ENCODE peak calls at places on chromosomes 5 and 9, in ten cellular contexts. One of them, this sample, is unnamed.
A peak's percentile ranks its signal among the peaks of the same experiment; 100 is the strongest.

GRCh38 chr5:1776831-1777230 is 22.8 kb downstream of the MRPL36 start:
- DNase-seq in lung: no peak
- DNase-seq in head of caudate nucleus: no peak
- DNase-seq in DMS153: no peak
- DNase-seq in AG08396: no peak
- DNase-seq in midbrain: no peak
- DNase-seq in SJSA1: no peak
- DNase-seq in GM10248: no peak
- DNase-seq in mucosa of descending colon: no peak
- DNase-seq in stimulated activated CD4-positive, alpha-beta T cell treated with anti-CD3 and anti-CD28 coated beads, TNF-alpha, amount 100 ng/mL, for 1 hour: no peak
- DNase-seq in this sample: no peak

GRCh38 chr9:83906144-83906543 is 15.1 kb downstream of the KIF27 start:
- DNase-seq in lung: no peak
- DNase-seq in head of caudate nucleus: no peak
- DNase-seq in DMS153: no peak
- DNase-seq in AG08396: no peak
- DNase-seq in midbrain: no peak
- DNase-seq in SJSA1: no peak
- DNase-seq in GM10248: no peak
- DNase-seq in mucosa of descending colon: no peak
- DNase-seq in stimulated activated CD4-positive, alpha-beta T cell treated with anti-CD3 and anti-CD28 coated beads, TNF-alpha, amount 100 ng/mL, for 1 hour: no peak
- DNase-seq in this sample: no peak

GRCh38 chr9:5953743-5954707 is 61.4 kb downstream of the RANBP6 start:
- DNase-seq in lung: no peak
- DNase-seq in head of caudate nucleus: no peak
- DNase-seq in DMS153: no peak
- DNase-seq in AG08396: no peak
- DNase-seq in midbrain: no peak
- DNase-seq in SJSA1: no peak
- DNase-seq in GM10248: no peak
- DNase-seq in mucosa of descending colon: no peak
- DNase-seq in stimulated activated CD4-positive, alpha-beta T cell treated with anti-CD3 and anti-CD28 coated beads, TNF-alpha, amount 100 ng/mL, for 1 hour: no peak
- DNase-seq in this sample: no peak

GRCh38 chr5:172534229-172535169 is 80.2 kb upstream of the SH3PXD2B start:
- DNase-seq in lung: peak; percentile 19
- DNase-seq in head of caudate nucleus: no peak
- DNase-seq in DMS153: no peak
- DNase-seq in AG08396: no peak
- DNase-seq in midbrain: no peak
- DNase-seq in SJSA1: no peak
- DNase-seq in GM10248: no peak
- DNase-seq in mucosa of descending colon: peak; percentile 62
- DNase-seq in stimulated activated CD4-positive, alpha-beta T cell treated with anti-CD3 and anti-CD28 coated beads, TNF-alpha, amount 100 ng/mL, for 1 hour: no peak
- DNase-seq in this sample: no peak

GRCh38 chr5:159444441-159445082 is 114.3 kb upstream of the IL12B start:
- DNase-seq in lung: no peak
- DNase-seq in head of caudate nucleus: no peak
- DNase-seq in DMS153: no peak
- DNase-seq in AG08396: peak; percentile 36
- DNase-seq in midbrain: peak; percentile 8
- DNase-seq in SJSA1: peak; percentile 79
- DNase-seq in GM10248: peak; percentile 50
- DNase-seq in mucosa of descending colon: no peak
- DNase-seq in stimulated activated CD4-positive, alpha-beta T cell treated with anti-CD3 and anti-CD28 coated beads, TNF-alpha, amount 100 ng/mL, for 1 hour: no peak
- DNase-seq in this sample: no peak

GRCh38 chr5:6467591-6467990 is 18.9 kb downstream of the UBE2QL1 start:
- DNase-seq in lung: no peak
- DNase-seq in head of caudate nucleus: no peak
- DNase-seq in DMS153: no peak
- DNase-seq in AG08396: no peak
- DNase-seq in midbrain: no peak
- DNase-seq in SJSA1: no peak
- DNase-seq in GM10248: no peak
- DNase-seq in mucosa of descending colon: no peak
- DNase-seq in stimulated activated CD4-positive, alpha-beta T cell treated with anti-CD3 and anti-CD28 coated beads, TNF-alpha, amount 100 ng/mL, for 1 hour: no peak
- DNase-seq in this sample: no peak

GRCh38 chr5:83076742-83077661 is at the start of the genes TMEM167A and XRCC4:
- DNase-seq in lung: peak; percentile 98
- DNase-seq in head of caudate nucleus: peak; percentile 96
- DNase-seq in DMS153: peak; percentile 93
- DNase-seq in AG08396: peak; percentile 94
- DNase-seq in midbrain: peak; percentile 99
- DNase-seq in SJSA1: peak; percentile 94
- DNase-seq in GM10248: peak; percentile 93
- DNase-seq in mucosa of descending colon: peak; percentile 95
- DNase-seq in stimulated activated CD4-positive, alpha-beta T cell treated with anti-CD3 and anti-CD28 coated beads, TNF-alpha, amount 100 ng/mL, for 1 hour: peak; percentile 79
- DNase-seq in this sample: peak; percentile 95

GRCh38 chr5:169740435-169740834 is 103.4 kb downstream of the DOCK2 start:
- DNase-seq in lung: no peak
- DNase-seq in head of caudate nucleus: no peak
- DNase-seq in DMS153: no peak
- DNase-seq in AG08396: no peak
- DNase-seq in midbrain: no peak
- DNase-seq in SJSA1: no peak
- DNase-seq in GM10248: no peak
- DNase-seq in mucosa of descending colon: no peak
- DNase-seq in stimulated activated CD4-positive, alpha-beta T cell treated with anti-CD3 and anti-CD28 coated beads, TNF-alpha, amount 100 ng/mL, for 1 hour: no peak
- DNase-seq in this sample: no peak

GRCh38 chr5:171907731-171908343 is 98.6 kb downstream of the FBXW11 start:
- DNase-seq in lung: peak; percentile 36
- DNase-seq in head of caudate nucleus: no peak
- DNase-seq in DMS153: peak; percentile 2
- DNase-seq in AG08396: peak; percentile 46
- DNase-seq in midbrain: peak; percentile 64
- DNase-seq in SJSA1: peak; percentile 70
- DNase-seq in GM10248: peak; percentile 25
- DNase-seq in mucosa of descending colon: no peak
- DNase-seq in stimulated activated CD4-positive, alpha-beta T cell treated with anti-CD3 and anti-CD28 coated beads, TNF-alpha, amount 100 ng/mL, for 1 hour: no peak
- DNase-seq in this sample: no peak

GRCh38 chr5:125372694-125373621 is 626.5 kb upstream of the ZNF608 start:
- DNase-seq in lung: no peak
- DNase-seq in head of caudate nucleus: no peak
- DNase-seq in DMS153: peak; percentile 61
- DNase-seq in AG08396: peak; percentile 57
- DNase-seq in midbrain: peak; percentile 68
- DNase-seq in SJSA1: peak; percentile 68
- DNase-seq in GM10248: no peak
- DNase-seq in mucosa of descending colon: no peak
- DNase-seq in stimulated activated CD4-positive, alpha-beta T cell treated with anti-CD3 and anti-CD28 coated beads, TNF-alpha, amount 100 ng/mL, for 1 hour: no peak
- DNase-seq in this sample: no peak

GRCh38 chr5:170747851-170748250 is 35.7 kb upstream of the GABRP start:
- DNase-seq in lung: no peak
- DNase-seq in head of caudate nucleus: no peak
- DNase-seq in DMS153: no peak
- DNase-seq in AG08396: no peak
- DNase-seq in midbrain: no peak
- DNase-seq in SJSA1: no peak
- DNase-seq in GM10248: peak; percentile 12
- DNase-seq in mucosa of descending colon: no peak
- DNase-seq in stimulated activated CD4-positive, alpha-beta T cell treated with anti-CD3 and anti-CD28 coated beads, TNF-alpha, amount 100 ng/mL, for 1 hour: no peak
- DNase-seq in this sample: no peak

GRCh38 chr9:114958021-114958846 is 27.8 kb upstream of the TNFSF8 start:
- DNase-seq in lung: peak; percentile 48
- DNase-seq in head of caudate nucleus: no peak
- DNase-seq in DMS153: no peak
- DNase-seq in AG08396: no peak
- DNase-seq in midbrain: peak; percentile 20
- DNase-seq in SJSA1: no peak
- DNase-seq in GM10248: no peak
- DNase-seq in mucosa of descending colon: no peak
- DNase-seq in stimulated activated CD4-positive, alpha-beta T cell treated with anti-CD3 and anti-CD28 coated beads, TNF-alpha, amount 100 ng/mL, for 1 hour: no peak
- DNase-seq in this sample: no peak

GRCh38 chr9:77218612-77219011 is 41.3 kb downstream of the VPS13A start:
- DNase-seq in lung: no peak
- DNase-seq in head of caudate nucleus: no peak
- DNase-seq in DMS153: no peak
- DNase-seq in AG08396: peak; percentile 43
- DNase-seq in midbrain: no peak
- DNase-seq in SJSA1: peak; percentile 11
- DNase-seq in GM10248: no peak
- DNase-seq in mucosa of descending colon: no peak
- DNase-seq in stimulated activated CD4-positive, alpha-beta T cell treated with anti-CD3 and anti-CD28 coated beads, TNF-alpha, amount 100 ng/mL, for 1 hour: no peak
- DNase-seq in this sample: no peak

GRCh38 chr5:55601209-55601618 is 66.5 kb upstream of the PLPP1 start:
- DNase-seq in lung: peak; percentile 77
- DNase-seq in head of caudate nucleus: peak; percentile 50
- DNase-seq in DMS153: peak; percentile 64
- DNase-seq in AG08396: peak; percentile 62
- DNase-seq in midbrain: peak; percentile 84
- DNase-seq in SJSA1: peak; percentile 92
- DNase-seq in GM10248: no peak
- DNase-seq in mucosa of descending colon: peak; percentile 70
- DNase-seq in stimulated activated CD4-positive, alpha-beta T cell treated with anti-CD3 and anti-CD28 coated beads, TNF-alpha, amount 100 ng/mL, for 1 hour: no peak
- DNase-seq in this sample: no peak

GRCh38 chr5:81826128-81826527 is 75.2 kb upstream of the SSBP2 start:
- DNase-seq in lung: no peak
- DNase-seq in head of caudate nucleus: no peak
- DNase-seq in DMS153: no peak
- DNase-seq in AG08396: no peak
- DNase-seq in midbrain: no peak
- DNase-seq in SJSA1: no peak
- DNase-seq in GM10248: no peak
- DNase-seq in mucosa of descending colon: no peak
- DNase-seq in stimulated activated CD4-positive, alpha-beta T cell treated with anti-CD3 and anti-CD28 coated beads, TNF-alpha, amount 100 ng/mL, for 1 hour: no peak
- DNase-seq in this sample: no peak

GRCh38 chr5:31811210-31811609 is 172.3 kb downstream of the PDZD2 start:
- DNase-seq in lung: no peak
- DNase-seq in head of caudate nucleus: no peak
- DNase-seq in DMS153: no peak
- DNase-seq in AG08396: peak; percentile 83
- DNase-seq in midbrain: no peak
- DNase-seq in SJSA1: peak; percentile 1
- DNase-seq in GM10248: no peak
- DNase-seq in mucosa of descending colon: no peak
- DNase-seq in stimulated activated CD4-positive, alpha-beta T cell treated with anti-CD3 and anti-CD28 coated beads, TNF-alpha, amount 100 ng/mL, for 1 hour: no peak
- DNase-seq in this sample: no peak

GRCh38 chr9:35903049-35903448 is 3.0 kb upstream of the HRCT1 start:
- DNase-seq in lung: peak; percentile 36
- DNase-seq in head of caudate nucleus: no peak
- DNase-seq in DMS153: peak; percentile 27
- DNase-seq in AG08396: peak; percentile 41
- DNase-seq in midbrain: peak; percentile 33
- DNase-seq in SJSA1: no peak
- DNase-seq in GM10248: peak; percentile 74
- DNase-seq in mucosa of descending colon: no peak
- DNase-seq in stimulated activated CD4-positive, alpha-beta T cell treated with anti-CD3 and anti-CD28 coated beads, TNF-alpha, amount 100 ng/mL, for 1 hour: no peak
- DNase-seq in this sample: no peak

GRCh38 chr9:89368550-89368949 is 50.2 kb downstream of the SECISBP2 start:
- DNase-seq in lung: no peak
- DNase-seq in head of caudate nucleus: no peak
- DNase-seq in DMS153: no peak
- DNase-seq in AG08396: no peak
- DNase-seq in midbrain: no peak
- DNase-seq in SJSA1: no peak
- DNase-seq in GM10248: no peak
- DNase-seq in mucosa of descending colon: no peak
- DNase-seq in stimulated activated CD4-positive, alpha-beta T cell treated with anti-CD3 and anti-CD28 coated beads, TNF-alpha, amount 100 ng/mL, for 1 hour: no peak
- DNase-seq in this sample: no peak

GRCh38 chr5:114408847-114409246 is 47.0 kb downstream of the KCNN2 start:
- DNase-seq in lung: no peak
- DNase-seq in head of caudate nucleus: no peak
- DNase-seq in DMS153: no peak
- DNase-seq in AG08396: no peak
- DNase-seq in midbrain: no peak
- DNase-seq in SJSA1: no peak
- DNase-seq in GM10248: no peak
- DNase-seq in mucosa of descending colon: no peak
- DNase-seq in stimulated activated CD4-positive, alpha-beta T cell treated with anti-CD3 and anti-CD28 coated beads, TNF-alpha, amount 100 ng/mL, for 1 hour: no peak
- DNase-seq in this sample: no peak

GRCh38 chr5:177426566-177427210 is at the start of gene GRK6:
- DNase-seq in lung: no peak
- DNase-seq in head of caudate nucleus: no peak
- DNase-seq in DMS153: no peak
- DNase-seq in AG08396: no peak
- DNase-seq in midbrain: no peak
- DNase-seq in SJSA1: peak; percentile 49
- DNase-seq in GM10248: peak; percentile 51
- DNase-seq in mucosa of descending colon: peak; percentile 86
- DNase-seq in stimulated activated CD4-positive, alpha-beta T cell treated with anti-CD3 and anti-CD28 coated beads, TNF-alpha, amount 100 ng/mL, for 1 hour: no peak
- DNase-seq in this sample: peak; percentile 80

GRCh38 chr5:160047362-160047761 is 38.4 kb downstream of the TTC1 start:
- DNase-seq in lung: no peak
- DNase-seq in head of caudate nucleus: no peak
- DNase-seq in DMS153: no peak
- DNase-seq in AG08396: no peak
- DNase-seq in midbrain: no peak
- DNase-seq in SJSA1: no peak
- DNase-seq in GM10248: no peak
- DNase-seq in mucosa of descending colon: no peak
- DNase-seq in stimulated activated CD4-positive, alpha-beta T cell treated with anti-CD3 and anti-CD28 coated beads, TNF-alpha, amount 100 ng/mL, for 1 hour: no peak
- DNase-seq in this sample: no peak

GRCh38 chr5:53643445-53643844 is 83.0 kb downstream of the NDUFS4 start:
- DNase-seq in lung: no peak
- DNase-seq in head of caudate nucleus: no peak
- DNase-seq in DMS153: no peak
- DNase-seq in AG08396: no peak
- DNase-seq in midbrain: no peak
- DNase-seq in SJSA1: no peak
- DNase-seq in GM10248: no peak
- DNase-seq in mucosa of descending colon: no peak
- DNase-seq in stimulated activated CD4-positive, alpha-beta T cell treated with anti-CD3 and anti-CD28 coated beads, TNF-alpha, amount 100 ng/mL, for 1 hour: no peak
- DNase-seq in this sample: no peak

GRCh38 chr5:135718151-135718550 is 116.3 kb upstream of the SLC25A48 start:
- DNase-seq in lung: no peak
- DNase-seq in head of caudate nucleus: no peak
- DNase-seq in DMS153: no peak
- DNase-seq in AG08396: no peak
- DNase-seq in midbrain: no peak
- DNase-seq in SJSA1: peak; percentile 44
- DNase-seq in GM10248: no peak
- DNase-seq in mucosa of descending colon: no peak
- DNase-seq in stimulated activated CD4-positive, alpha-beta T cell treated with anti-CD3 and anti-CD28 coated beads, TNF-alpha, amount 100 ng/mL, for 1 hour: no peak
- DNase-seq in this sample: no peak

GRCh38 chr5:153827407-153827806 is 211.3 kb downstream of the FAM114A2 start:
- DNase-seq in lung: no peak
- DNase-seq in head of caudate nucleus: no peak
- DNase-seq in DMS153: no peak
- DNase-seq in AG08396: no peak
- DNase-seq in midbrain: peak; percentile 54
- DNase-seq in SJSA1: no peak
- DNase-seq in GM10248: no peak
- DNase-seq in mucosa of descending colon: no peak
- DNase-seq in stimulated activated CD4-positive, alpha-beta T cell treated with anti-CD3 and anti-CD28 coated beads, TNF-alpha, amount 100 ng/mL, for 1 hour: no peak
- DNase-seq in this sample: no peak

GRCh38 chr9:70551391-70551790 is 136.9 kb upstream of the KLF9 start:
- DNase-seq in lung: no peak
- DNase-seq in head of caudate nucleus: no peak
- DNase-seq in DMS153: no peak
- DNase-seq in AG08396: no peak
- DNase-seq in midbrain: no peak
- DNase-seq in SJSA1: no peak
- DNase-seq in GM10248: no peak
- DNase-seq in mucosa of descending colon: no peak
- DNase-seq in stimulated activated CD4-positive, alpha-beta T cell treated with anti-CD3 and anti-CD28 coated beads, TNF-alpha, amount 100 ng/mL, for 1 hour: no peak
- DNase-seq in this sample: no peak

GRCh38 chr9:132769895-132770774 is 99.9 kb downstream of the GTF3C4 start:
- DNase-seq in lung: peak; percentile 72
- DNase-seq in head of caudate nucleus: peak; percentile 31
- DNase-seq in DMS153: peak; percentile 45
- DNase-seq in AG08396: peak; percentile 86
- DNase-seq in midbrain: peak; percentile 16
- DNase-seq in SJSA1: peak; percentile 49
- DNase-seq in GM10248: peak; percentile 86
- DNase-seq in mucosa of descending colon: peak; percentile 86
- DNase-seq in stimulated activated CD4-positive, alpha-beta T cell treated with anti-CD3 and anti-CD28 coated beads, TNF-alpha, amount 100 ng/mL, for 1 hour: peak; percentile 11
- DNase-seq in this sample: peak; percentile 84

GRCh38 chr5:142881076-142881466 is 110.9 kb downstream of the ARHGAP26 start:
- DNase-seq in lung: peak; percentile 51
- DNase-seq in head of caudate nucleus: no peak
- DNase-seq in DMS153: no peak
- DNase-seq in AG08396: peak; percentile 63
- DNase-seq in midbrain: no peak
- DNase-seq in SJSA1: no peak
- DNase-seq in GM10248: peak; percentile 40
- DNase-seq in mucosa of descending colon: no peak
- DNase-seq in stimulated activated CD4-positive, alpha-beta T cell treated with anti-CD3 and anti-CD28 coated beads, TNF-alpha, amount 100 ng/mL, for 1 hour: no peak
- DNase-seq in this sample: peak; percentile 18

GRCh38 chr5:66807743-66808142 is 211.6 kb downstream of the MAST4 start:
- DNase-seq in lung: no peak
- DNase-seq in head of caudate nucleus: no peak
- DNase-seq in DMS153: no peak
- DNase-seq in AG08396: peak; percentile 48
- DNase-seq in midbrain: peak; percentile 62
- DNase-seq in SJSA1: peak; percentile 21
- DNase-seq in GM10248: no peak
- DNase-seq in mucosa of descending colon: no peak
- DNase-seq in stimulated activated CD4-positive, alpha-beta T cell treated with anti-CD3 and anti-CD28 coated beads, TNF-alpha, amount 100 ng/mL, for 1 hour: no peak
- DNase-seq in this sample: no peak

This sample was measured in GM06990.